ENCODE peak calls at places on chromosomes 5 and 9, in eight cellular contexts. T is AG09319; E is hypothalamus; Q is brain microvascular endothelial cell; H is M059J; F is stimulated activated CD8-positive, alpha-beta memory T cell treated with anti-CD3 and anti-CD28 coated beads, Interleukin-4, amount 100 ng/mL, for 4 hours; U is endothelial cell; X is C1 segment of cervical spinal cord. I is an unnamed sample.

GRCh38 chr5:172724658-172725183 is 46.3 kb downstream of the DUSP1 start:
- DNase-seq in T (no peak), E (no peak), Q (no peak), H (no peak), F (no peak), U (no peak), X (no peak), I (no peak)

GRCh38 chr9:7094052-7094451 is 336.3 kb downstream of the KDM4C start:
- DNase-seq in T (no peak), E (no peak), Q (peak), H (peak), F (no peak), U (peak), X (no peak), I (no peak)

GRCh38 chr9:86202338-86202882 is 57.0 kb downstream of the C9orf153 start:
- DNase-seq in T (peak), E (no peak), Q (peak), H (peak), F (no peak), U (peak), X (no peak), I (peak)

GRCh38 chr5:14574891-14575496 is 6.6 kb upstream of the OTULINL start:
- DNase-seq in T (no peak), E (no peak), Q (no peak), H (peak), F (no peak), U (no peak), X (no peak), I (no peak)

GRCh38 chr5:158435161-158435616 is 576.2 kb upstream of the CLINT1 start:
- DNase-seq in T (no peak), E (no peak), Q (peak), H (peak), F (no peak), U (no peak), X (no peak), I (no peak)

GRCh38 chr9:127049581-127049980 is 72.9 kb downstream of the ANGPTL2 start:
- DNase-seq in T (no peak), E (no peak), Q (peak), H (peak), F (no peak), U (no peak), X (no peak), I (peak)

GRCh38 chr5:72991394-72991793 is 35.6 kb downstream of the FCHO2 start:
- DNase-seq in T (no peak), E (no peak), Q (no peak), H (peak), F (no peak), U (no peak), X (no peak), I (peak)

GRCh38 chr5:149549461-149550266 is 1.6 kb downstream of the CSNK1A1 start:
- DNase-seq in T (no peak), E (no peak), Q (peak), H (peak), F (no peak), U (peak), X (peak), I (peak)

GRCh38 chr9:13027834-13028233 is 251.7 kb downstream of the MPDZ start:
- DNase-seq in T (no peak), E (no peak), Q (no peak), H (no peak), F (no peak), U (no peak), X (no peak), I (no peak)

GRCh38 chr5:132251220-132251725 is 6.2 kb upstream of the PDLIM4 start:
- DNase-seq in T (no peak), E (peak), Q (no peak), H (peak), F (no peak), U (no peak), X (no peak), I (peak)

GRCh38 chr9:119986205-119986604 is 593.8 kb downstream of the CDK5RAP2 start:
- DNase-seq in T (no peak), E (no peak), Q (no peak), H (no peak), F (no peak), U (no peak), X (no peak), I (no peak)

GRCh38 chr9:85258823-85259370 is 482.9 kb downstream of the AGTPBP1 start:
- DNase-seq in T (peak), E (peak), Q (peak), H (peak), F (no peak), U (peak), X (peak), I (peak)

GRCh38 chr5:157476699-157477408 is 16.8 kb downstream of the NIPAL4 start:
- DNase-seq in T (peak), E (no peak), Q (peak), H (peak), F (no peak), U (peak), X (peak), I (peak)

GRCh38 chr5:87541668-87542067 is 128.9 kb upstream of the CCNH start:
- DNase-seq in T (no peak), E (no peak), Q (no peak), H (no peak), F (no peak), U (no peak), X (no peak), I (no peak)

GRCh38 chr5:131984945-131985665 is 26.4 kb downstream of the ACSL6 start:
- DNase-seq in T (no peak), E (no peak), Q (no peak), H (no peak), F (no peak), U (no peak), X (no peak), I (no peak)

GRCh38 chr9:120710110-120710981 is 3.9 kb downstream of the MEGF9 start:
- DNase-seq in T (peak), E (no peak), Q (no peak), H (peak), F (no peak), U (no peak), X (no peak), I (peak)

GRCh38 chr5:135185461-135186075 is 151.5 kb upstream of the PITX1 start:
- DNase-seq in T (no peak), E (peak), Q (no peak), H (peak), F (no peak), U (no peak), X (no peak), I (peak)

GRCh38 chr5:151042453-151043093 is 22.2 kb downstream of the GPX3 start:
- DNase-seq in T (no peak), E (no peak), Q (no peak), H (no peak), F (no peak), U (no peak), X (no peak), I (no peak)

GRCh38 chr9:126125577-126125976 is 201.1 kb upstream of the MVB12B start:
- DNase-seq in T (no peak), E (no peak), Q (no peak), H (no peak), F (no peak), U (no peak), X (no peak), I (no peak)

GRCh38 chr5:1948111-1948510 is 65.4 kb upstream of the IRX4 start:
- DNase-seq in T (no peak), E (no peak), Q (no peak), H (no peak), F (no peak), U (peak), X (no peak), I (no peak)

GRCh38 chr9:33172735-33173238 is 5.7 kb upstream of the B4GALT1 start:
- DNase-seq in T (no peak), E (no peak), Q (no peak), H (no peak), F (no peak), U (no peak), X (no peak), I (no peak)

GRCh38 chr5:1312993-1313833 is 18.3 kb upstream of the TERT start:
- DNase-seq in T (no peak), E (no peak), Q (no peak), H (peak), F (no peak), U (peak), X (no peak), I (no peak)

GRCh38 chr5:179246227-179246626 is 99.0 kb downstream of the ADAMTS2 start:
- DNase-seq in T (no peak), E (no peak), Q (no peak), H (no peak), F (no peak), U (no peak), X (no peak), I (no peak)

GRCh38 chr9:7828344-7828743 is 28.8 kb upstream of the DMAC1 start:
- DNase-seq in T (no peak), E (no peak), Q (no peak), H (no peak), F (no peak), U (no peak), X (no peak), I (no peak)

GRCh38 chr5:111582962-111583669 is 70.8 kb upstream of the STARD4 start:
- DNase-seq in T (peak), E (no peak), Q (peak), H (peak), F (no peak), U (no peak), X (no peak), I (peak)

GRCh38 chr5:61139094-61139873 is 23.0 kb downstream of the SMIM15 start:
- DNase-seq in T (no peak), E (no peak), Q (peak), H (no peak), F (no peak), U (no peak), X (no peak), I (no peak)

GRCh38 chr9:120715331-120715924 is 1.2 kb upstream of the MEGF9 start:
- DNase-seq in T (peak), E (no peak), Q (peak), H (peak), F (no peak), U (no peak), X (peak), I (peak)

GRCh38 chr5:158992104-158992740 is 107.5 kb downstream of the EBF1 start:
- DNase-seq in T (no peak), E (no peak), Q (no peak), H (no peak), F (no peak), U (no peak), X (no peak), I (peak)

GRCh38 chr9:110255064-110255416 is 1.3 kb downstream of the TXN start:
- DNase-seq in T (no peak), E (no peak), Q (no peak), H (no peak), F (no peak), U (peak), X (no peak), I (no peak)

GRCh38 chr5:179902763-179903158 is 4.9 kb downstream of the TBC1D9B start:
- DNase-seq in T (no peak), E (no peak), Q (no peak), H (no peak), F (no peak), U (no peak), X (no peak), I (no peak)

GRCh38 chr9:21964925-21965385 is 29.2 kb downstream of the CDKN2A start:
- DNase-seq in T (no peak), E (no peak), Q (no peak), H (no peak), F (peak), U (peak), X (no peak), I (peak)

GRCh38 chr9:122446819-122447484 is 30.8 kb downstream of the OR1J1 start:
- DNase-seq in T (no peak), E (no peak), Q (peak), H (no peak), F (no peak), U (no peak), X (no peak), I (peak)

GRCh38 chr5:127723571-127723970 is 20.4 kb downstream of the CCDC192 start:
- DNase-seq in T (no peak), E (no peak), Q (peak), H (peak), F (no peak), U (no peak), X (no peak), I (peak)